ENCODE peak calls at places on chromosomes 5 and 9, in five cellular contexts. I is heart left ventricle, M is tibial nerve, S is right lobe of liver, X is SK-N-SH. C is an unnamed sample.
A peak's percentile ranks its signal among the peaks of the same experiment; 100 is the strongest.

GRCh38 chr5:145984072-145984471 is 47.7 kb downstream of the SH3RF2 start:
- DNase-seq in I (no peak), X (no peak), M (peak; percentile 14), S (no peak), C (no peak)

GRCh38 chr9:134571326-134571871 is 70.2 kb upstream of the COL5A1 start:
- DNase-seq in X (no peak), S (no peak), I (no peak), M (no peak), C (no peak)

GRCh38 chr9:32468740-32469139 is 57.3 kb downstream of the RIGI start:
- DNase-seq in I (no peak), X (no peak), M (no peak), S (no peak), C (no peak)

GRCh38 chr9:16484744-16485143 is 385.7 kb downstream of the BNC2 start:
- DNase-seq in M (no peak), S (no peak), I (no peak), X (peak; percentile 52), C (no peak)

GRCh38 chr9:72930828-72931227 is 22.0 kb downstream of the ALDH1A1 start:
- DNase-seq in I (no peak), X (peak; percentile 13), M (no peak), S (no peak), C (no peak)

GRCh38 chr9:69170231-69170630 is 3.8 kb upstream of the TJP2 start:
- DNase-seq in X (no peak), I (no peak), M (no peak), S (no peak), C (no peak)

GRCh38 chr5:27315541-27316282 is 277.3 kb upstream of the CDH9 start:
- DNase-seq in M (no peak), X (no peak), S (no peak), I (no peak), C (no peak)

GRCh38 chr5:82659114-82659513 is 381.0 kb upstream of the RPS23 start:
- DNase-seq in M (no peak), S (no peak), I (no peak), X (no peak), C (no peak)

GRCh38 chr9:126696764-126697145 is 83.0 kb downstream of the LMX1B start:
- DNase-seq in I (no peak), X (peak; percentile 41), S (no peak), M (no peak), C (no peak)

GRCh38 chr9:38482918-38483592 is 58.8 kb upstream of the IGFBPL1 start:
- DNase-seq in I (no peak), X (peak; percentile 45), S (no peak), M (no peak), C (no peak)

GRCh38 chr5:54309237-54309636 is 1.1 kb downstream of the ARL15 start:
- DNase-seq in S (no peak), X (peak; percentile 16), I (no peak), M (no peak), C (no peak)

GRCh38 chr5:150214289-150214688 is 24.4 kb downstream of the SLC6A7 start:
- DNase-seq in M (no peak), I (peak; percentile 52), X (no peak), S (no peak), C (no peak)

GRCh38 chr5:1772634-1773033 is 27.0 kb downstream of the MRPL36 start:
- DNase-seq in I (no peak), X (peak; percentile 60), M (no peak), S (no peak), C (no peak)

GRCh38 chr5:43401827-43402226 is 10.4 kb downstream of the CCL28 start:
- DNase-seq in M (no peak), S (no peak), X (peak; percentile 51), I (no peak), C (peak; percentile 55)

GRCh38 chr9:117413346-117414219 is 1.3 kb downstream of the ASTN2 start:
- DNase-seq in I (no peak), X (peak; percentile 82), S (no peak), M (no peak), C (no peak)

GRCh38 chr5:38433160-38433861 is 123.1 kb downstream of the LIFR start:
- DNase-seq in I (peak; percentile 75), S (no peak), M (no peak), X (no peak), C (no peak)

GRCh38 chr9:34522971-34523797 is at the start of gene ENHO:
- DNase-seq in X (peak; percentile 99), S (peak; percentile 92), I (peak; percentile 89), M (peak; percentile 71), C (peak; percentile 87)

GRCh38 chr9:110728058-110728457 is 59.5 kb downstream of the MUSK start:
- DNase-seq in X (no peak), M (no peak), I (no peak), S (no peak), C (no peak)

GRCh38 chr5:129973716-129974426 is 69.6 kb downstream of the CHSY3 start:
- DNase-seq in M (no peak), S (no peak), X (no peak), I (no peak), C (no peak)

GRCh38 chr9:12817702-12818101 is 42.9 kb downstream of the LURAP1L start:
- DNase-seq in S (peak; percentile 93), X (no peak), M (no peak), I (no peak), C (peak; percentile 79)

GRCh38 chr9:75023846-75024245 is 4.2 kb downstream of the CARNMT1 start:
- DNase-seq in M (no peak), I (no peak), S (no peak), X (no peak), C (no peak)

GRCh38 chr9:75027187-75028107 is 646 bp downstream of the CARNMT1 start:
- DNase-seq in M (peak; percentile 33), X (peak; percentile 85), I (peak; percentile 60), S (peak; percentile 83), C (peak; percentile 37)
- TF ChIP-seq CTCF in M (no peak), X (peak; percentile 51), I (peak; percentile 6), S (no peak), C (no peak)

GRCh38 chr9:99012957-99013512 is 69.3 kb downstream of the COL15A1 start:
- DNase-seq in X (no peak), M (no peak), S (no peak), I (no peak), C (no peak)
- TF ChIP-seq CTCF in X (no peak), M (no peak), S (peak; percentile 15), I (peak; percentile 22), C (no peak)

GRCh38 chr9:129333613-129333960 is 155.5 kb upstream of the IER5L start:
- DNase-seq in S (no peak), I (no peak), X (no peak), M (no peak), C (peak; percentile 75)

GRCh38 chr9:129331366-129331765 is 153.3 kb upstream of the IER5L start:
- DNase-seq in M (no peak), S (no peak), X (no peak), I (no peak), C (no peak)

GRCh38 chr9:129332581-129332980 is 154.5 kb upstream of the IER5L start:
- DNase-seq in M (no peak), S (no peak), X (no peak), I (no peak), C (no peak)

GRCh38 chr9:129330711-129331279 is 152.7 kb upstream of the IER5L start:
- DNase-seq in X (no peak), S (no peak), M (no peak), I (no peak), C (no peak)

GRCh38 chr9:129331772-129332512 is 153.9 kb upstream of the IER5L start:
- DNase-seq in I (no peak), M (no peak), X (no peak), S (peak; percentile 52), C (no peak)
- TF ChIP-seq CTCF in I (no peak), M (no peak), X (no peak), S (no peak), C (no peak)

DNA sequence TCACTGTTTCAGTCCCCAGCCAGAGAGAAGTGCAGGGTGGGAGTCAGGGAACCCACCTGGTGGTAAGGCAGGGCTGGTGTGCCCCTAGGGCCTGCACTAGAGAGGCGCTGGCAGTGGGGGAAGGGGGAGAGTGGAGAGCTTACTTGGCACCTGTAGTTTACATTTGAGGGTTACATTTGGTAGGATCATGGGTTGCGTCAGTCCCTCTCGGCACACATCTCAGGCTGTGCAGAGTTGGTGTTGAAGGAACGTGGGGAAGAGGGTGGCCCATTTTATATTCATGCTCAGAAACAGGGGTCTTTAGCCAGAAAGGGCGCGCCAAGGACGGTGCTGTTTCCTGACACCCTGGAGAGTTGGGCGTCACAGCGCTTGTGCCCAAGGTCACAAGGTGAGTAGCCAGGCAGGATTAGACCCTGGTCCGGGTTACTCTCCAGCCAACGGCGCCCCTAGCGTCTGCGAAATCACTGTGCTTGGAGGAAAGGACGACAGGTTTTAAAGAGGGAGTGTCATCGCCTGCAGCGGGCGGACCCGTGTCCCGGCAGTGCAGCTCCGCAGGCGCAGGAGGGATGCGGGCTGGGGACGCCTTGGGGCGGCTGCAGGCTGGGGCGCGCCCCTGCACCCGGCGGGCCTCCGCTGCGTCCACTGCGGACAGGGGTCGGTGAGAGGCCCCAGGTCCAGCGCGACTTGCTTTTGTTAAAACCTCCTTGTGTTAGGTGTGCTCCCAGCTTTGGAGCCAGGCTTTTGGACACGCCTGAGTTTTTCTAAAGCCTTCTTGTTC is 272.6 kb downstream of the FANCC start:
- DNase-seq in I (no peak), S (no peak), M (no peak), X (no peak), C (peak; percentile 86)
- TF ChIP-seq CTCF in I (no peak), S (no peak), M (no peak), X (no peak), C (peak; percentile 65)

GRCh38 chr5:110716247-110717245 is 9.9 kb downstream of the TMEM232 start:
- DNase-seq in X (no peak), S (no peak), I (no peak), M (no peak), C (no peak)
- TF ChIP-seq CTCF in X (no peak), S (peak; percentile 7), I (no peak), M (no peak), C (no peak)